ENCODE peak calls at places on chromosomes 13 and 19, in seven cellular contexts. One of them, this sample, is unnamed.

GRCh38 chr13:35720690-35721554 is 244.4 kb upstream of the MAB21L1 start:
- DNase-seq in T-helper 1 cell: peak
- DNase-seq in foreskin fibroblast: no peak
- DNase-seq in activated CD4-positive, alpha-beta memory T cell treated with anti-CD3 and anti-CD28 coated beads, Interleukin-2, amount 10 ng/mL, durations not matched to agents 7 days and 5 days: peak
- DNase-seq in GM04504: no peak
- DNase-seq in activated naive CD4-positive, alpha-beta T cell: peak
- DNase-seq in AG08396: peak
- DNase-seq in this sample: peak

GRCh38 chr19:28427256-28428083 is 785.5 kb downstream of the UQCRFS1 start:
- DNase-seq in T-helper 1 cell: no peak
- DNase-seq in foreskin fibroblast: no peak
- DNase-seq in activated CD4-positive, alpha-beta memory T cell treated with anti-CD3 and anti-CD28 coated beads, Interleukin-2, amount 10 ng/mL, durations not matched to agents 7 days and 5 days: no peak
- DNase-seq in GM04504: no peak
- DNase-seq in activated naive CD4-positive, alpha-beta T cell: no peak
- DNase-seq in AG08396: no peak
- DNase-seq in this sample: no peak

GRCh38 chr13:50693755-50694154 is 149.7 kb downstream of the DLEU7 start:
- DNase-seq in T-helper 1 cell: no peak
- DNase-seq in foreskin fibroblast: peak
- DNase-seq in activated CD4-positive, alpha-beta memory T cell treated with anti-CD3 and anti-CD28 coated beads, Interleukin-2, amount 10 ng/mL, durations not matched to agents 7 days and 5 days: no peak
- DNase-seq in GM04504: no peak
- DNase-seq in activated naive CD4-positive, alpha-beta T cell: no peak
- DNase-seq in AG08396: peak
- DNase-seq in this sample: no peak

GRCh38 chr13:58773280-58773859 is 1141.8 kb downstream of the PCDH17 start:
- DNase-seq in T-helper 1 cell: no peak
- DNase-seq in foreskin fibroblast: no peak
- DNase-seq in activated CD4-positive, alpha-beta memory T cell treated with anti-CD3 and anti-CD28 coated beads, Interleukin-2, amount 10 ng/mL, durations not matched to agents 7 days and 5 days: no peak
- DNase-seq in GM04504: no peak
- DNase-seq in activated naive CD4-positive, alpha-beta T cell: no peak
- DNase-seq in AG08396: no peak
- DNase-seq in this sample: no peak

GRCh38 chr19:8423821-8424223 is 10.7 kb downstream of the MARCHF2 start:
- DNase-seq in T-helper 1 cell: no peak
- DNase-seq in foreskin fibroblast: peak
- DNase-seq in activated CD4-positive, alpha-beta memory T cell treated with anti-CD3 and anti-CD28 coated beads, Interleukin-2, amount 10 ng/mL, durations not matched to agents 7 days and 5 days: no peak
- DNase-seq in GM04504: peak
- DNase-seq in activated naive CD4-positive, alpha-beta T cell: no peak
- DNase-seq in AG08396: peak
- DNase-seq in this sample: no peak

GRCh38 chr13:109840201-109840892 is 54.0 kb upstream of the IRS2 start:
- DNase-seq in T-helper 1 cell: peak
- DNase-seq in foreskin fibroblast: peak
- DNase-seq in activated CD4-positive, alpha-beta memory T cell treated with anti-CD3 and anti-CD28 coated beads, Interleukin-2, amount 10 ng/mL, durations not matched to agents 7 days and 5 days: peak
- DNase-seq in GM04504: peak
- DNase-seq in activated naive CD4-positive, alpha-beta T cell: no peak
- DNase-seq in AG08396: peak
- DNase-seq in this sample: no peak

GRCh38 chr19:475360-475759 is 14.5 kb upstream of the SHC2 start:
- DNase-seq in T-helper 1 cell: no peak
- DNase-seq in foreskin fibroblast: no peak
- DNase-seq in activated CD4-positive, alpha-beta memory T cell treated with anti-CD3 and anti-CD28 coated beads, Interleukin-2, amount 10 ng/mL, durations not matched to agents 7 days and 5 days: no peak
- DNase-seq in GM04504: no peak
- DNase-seq in activated naive CD4-positive, alpha-beta T cell: no peak
- DNase-seq in AG08396: no peak
- DNase-seq in this sample: no peak

GRCh38 chr19:401836-402535 is 7.0 kb downstream of the C2CD4C start:
- DNase-seq in T-helper 1 cell: no peak
- DNase-seq in foreskin fibroblast: no peak
- DNase-seq in activated CD4-positive, alpha-beta memory T cell treated with anti-CD3 and anti-CD28 coated beads, Interleukin-2, amount 10 ng/mL, durations not matched to agents 7 days and 5 days: no peak
- DNase-seq in GM04504: no peak
- DNase-seq in activated naive CD4-positive, alpha-beta T cell: no peak
- DNase-seq in AG08396: no peak
- DNase-seq in this sample: no peak

GRCh38 chr13:44266772-44267171 is 106.9 kb upstream of the SERP2 start:
- DNase-seq in T-helper 1 cell: no peak
- DNase-seq in foreskin fibroblast: no peak
- DNase-seq in activated CD4-positive, alpha-beta memory T cell treated with anti-CD3 and anti-CD28 coated beads, Interleukin-2, amount 10 ng/mL, durations not matched to agents 7 days and 5 days: no peak
- DNase-seq in GM04504: no peak
- DNase-seq in activated naive CD4-positive, alpha-beta T cell: no peak
- DNase-seq in AG08396: no peak
- DNase-seq in this sample: no peak

GRCh38 chr13:40016953-40017660 is 361.6 kb downstream of the COG6 start:
- DNase-seq in T-helper 1 cell: no peak
- DNase-seq in foreskin fibroblast: no peak
- DNase-seq in activated CD4-positive, alpha-beta memory T cell treated with anti-CD3 and anti-CD28 coated beads, Interleukin-2, amount 10 ng/mL, durations not matched to agents 7 days and 5 days: no peak
- DNase-seq in GM04504: no peak
- DNase-seq in activated naive CD4-positive, alpha-beta T cell: no peak
- DNase-seq in AG08396: no peak
- DNase-seq in this sample: no peak

GRCh38 chr19:38433268-38433733 is at the start of gene RYR1:
- DNase-seq in T-helper 1 cell: peak
- DNase-seq in foreskin fibroblast: no peak
- DNase-seq in activated CD4-positive, alpha-beta memory T cell treated with anti-CD3 and anti-CD28 coated beads, Interleukin-2, amount 10 ng/mL, durations not matched to agents 7 days and 5 days: peak
- DNase-seq in GM04504: no peak
- DNase-seq in activated naive CD4-positive, alpha-beta T cell: no peak
- DNase-seq in AG08396: peak
- DNase-seq in this sample: peak

GRCh38 chr13:80469841-80470378 is 129.0 kb upstream of the SPRY2 start:
- DNase-seq in T-helper 1 cell: no peak
- DNase-seq in foreskin fibroblast: peak
- DNase-seq in activated CD4-positive, alpha-beta memory T cell treated with anti-CD3 and anti-CD28 coated beads, Interleukin-2, amount 10 ng/mL, durations not matched to agents 7 days and 5 days: no peak
- DNase-seq in GM04504: peak
- DNase-seq in activated naive CD4-positive, alpha-beta T cell: no peak
- DNase-seq in AG08396: peak
- DNase-seq in this sample: no peak

GRCh38 chr13:33018886-33019285 is 2.7 kb downstream of the KL start:
- DNase-seq in T-helper 1 cell: no peak
- DNase-seq in foreskin fibroblast: no peak
- DNase-seq in activated CD4-positive, alpha-beta memory T cell treated with anti-CD3 and anti-CD28 coated beads, Interleukin-2, amount 10 ng/mL, durations not matched to agents 7 days and 5 days: no peak
- DNase-seq in GM04504: no peak
- DNase-seq in activated naive CD4-positive, alpha-beta T cell: no peak
- DNase-seq in AG08396: no peak
- DNase-seq in this sample: no peak

GRCh38 chr13:50592412-50593145 is 250.9 kb downstream of the DLEU7 start:
- DNase-seq in T-helper 1 cell: no peak
- DNase-seq in foreskin fibroblast: peak
- DNase-seq in activated CD4-positive, alpha-beta memory T cell treated with anti-CD3 and anti-CD28 coated beads, Interleukin-2, amount 10 ng/mL, durations not matched to agents 7 days and 5 days: no peak
- DNase-seq in GM04504: peak
- DNase-seq in activated naive CD4-positive, alpha-beta T cell: no peak
- DNase-seq in AG08396: no peak
- DNase-seq in this sample: no peak

This sample was measured in activated T-helper 2 cell treated with anti-CD3 and anti-CD28 coated beads, Interferon-gamma antibody, Interleukin-2, Interleukin-4, amounts not matched to agents 10 μg/mL and 5 μg/mL and 100 μg/mL, durations not matched to agents 14 hours and 24 hours and 36 hours.